ENCODE peak calls at places on chromosomes 1 and 21, in seven cellular contexts. F is brain microvascular endothelial cell, B is small intestine, S is prostate gland, V is psoas muscle, Z is hepatocyte, W is SJSA1. T is an unnamed sample.

GRCh38 chr1:218502383-218502782 is 157.2 kb downstream of the TGFB2 start:
- DNase-seq in V (no peak), S (no peak), Z (no peak), B (no peak), W (no peak), F (no peak), T (no peak)

GRCh38 chr1:237041795-237042466 is at the start of gene RYR2:
- DNase-seq in Z (peak), F (no peak), B (no peak), S (no peak), V (no peak), W (no peak), T (no peak)

GRCh38 chr1:40273547-40274166 is 15.6 kb downstream of the ZMPSTE24 start:
- DNase-seq in W (no peak), B (peak), V (no peak), F (no peak), Z (no peak), S (no peak), T (no peak)

GRCh38 chr1:22317231-22317919 is 134.3 kb upstream of the ZBTB40 start:
- DNase-seq in F (no peak), Z (peak), B (peak), V (no peak), W (no peak), S (no peak), T (no peak)

GRCh38 chr1:9289090-9289534 is 3.6 kb upstream of the SPSB1 start:
- DNase-seq in Z (peak), S (peak), F (peak), W (peak), V (peak), B (peak), T (no peak)

GRCh38 chr1:34970829-34971228 is 14.3 kb downstream of the TMEM35B start:
- DNase-seq in B (no peak), V (no peak), S (no peak), W (no peak), F (no peak), Z (no peak), T (no peak)

GRCh38 chr1:151001592-151001991 is 5.1 kb downstream of the MINDY1 start:
- DNase-seq in V (no peak), B (no peak), Z (no peak), S (no peak), F (no peak), W (no peak), T (no peak)

GRCh38 chr1:192108143-192108542 is 50.1 kb upstream of the RGS18 start:
- DNase-seq in Z (no peak), F (no peak), V (no peak), W (no peak), B (no peak), S (no peak), T (no peak)

GRCh38 chr1:12465126-12465525 is 152.9 kb downstream of the DHRS3 start:
- DNase-seq in V (no peak), Z (no peak), F (no peak), S (no peak), W (no peak), B (no peak), T (no peak)

GRCh38 chr1:38213720-38214367 is 167.3 kb upstream of the POU3F1 start:
- DNase-seq in S (no peak), F (no peak), Z (no peak), V (no peak), W (no peak), B (no peak), T (no peak)

GRCh38 chr1:1422465-1423244 is 1.6 kb upstream of the ANKRD65 start:
- DNase-seq in B (no peak), F (peak), V (no peak), S (no peak), Z (no peak), W (no peak), T (no peak)

GRCh38 chr1:204410764-204411450 is 710 bp downstream of the PPP1R15B start:
- DNase-seq in W (peak), S (peak), Z (peak), B (peak), F (peak), V (peak), T (peak)

GRCh38 chr21:42763578-42764442 is 110.4 kb downstream of the PDE9A start:
- DNase-seq in B (peak), F (no peak), W (no peak), Z (no peak), S (no peak), V (no peak), T (no peak)

GRCh38 chr1:1355376-1355775 is 3.0 kb downstream of the MXRA8 start:
- DNase-seq in S (no peak), V (peak), W (no peak), Z (peak), F (no peak), B (no peak), T (no peak)

GRCh38 chr1:67970088-67970487 is 80.3 kb downstream of the DIRAS3 start:
- DNase-seq in Z (no peak), W (peak), S (no peak), B (no peak), F (peak), V (no peak), T (no peak)

GRCh38 chr1:11245904-11246726 is 16.2 kb downstream of the MTOR start:
- DNase-seq in B (no peak), V (no peak), Z (no peak), W (no peak), S (peak), F (no peak), T (no peak)

GRCh38 chr1:3009021-3009420 is 12.2 kb upstream of the ACTRT2 start:
- DNase-seq in F (no peak), S (no peak), W (no peak), V (no peak), B (no peak), Z (no peak), T (no peak)

GRCh38 chr21:26583737-26584136 is 10.7 kb upstream of the CYYR1 start:
- DNase-seq in B (no peak), F (no peak), S (no peak), V (no peak), W (no peak), Z (no peak), T (no peak)

GRCh38 chr1:217135569-217135915 is 412.3 kb upstream of the ESRRG start:
- DNase-seq in S (no peak), V (no peak), B (no peak), F (no peak), Z (no peak), W (no peak), T (no peak)

GRCh38 chr1:61287014-61287413 is 204.7 kb downstream of the NFIA start:
- DNase-seq in S (no peak), B (no peak), V (no peak), W (no peak), F (peak), Z (no peak), T (no peak)

GRCh38 chr1:215497516-215497915 is 69.6 kb upstream of the KCTD3 start:
- DNase-seq in B (no peak), Z (no peak), W (no peak), S (no peak), F (no peak), V (no peak), T (no peak)

GRCh38 chr1:37476460-37477197 is 2.2 kb downstream of the ZC3H12A start:
- DNase-seq in S (no peak), B (peak), F (peak), Z (peak), W (peak), V (peak), T (peak)

GRCh38 chr1:204461331-204462228 is 33.0 kb downstream of the PIK3C2B start:
- DNase-seq in F (no peak), B (no peak), Z (no peak), V (no peak), W (no peak), S (no peak), T (no peak)

GRCh38 chr1:61388586-61388985 is 306.2 kb downstream of the NFIA start:
- DNase-seq in F (peak), S (no peak), W (peak), B (no peak), V (no peak), Z (no peak), T (no peak)

GRCh38 chr21:30463713-30464112 is 16.5 kb downstream of the KRTAP19-1 start:
- DNase-seq in S (no peak), F (no peak), B (no peak), W (no peak), Z (peak), V (no peak), T (no peak)

GRCh38 chr1:244046907-244047738 is 4.0 kb upstream of the ZBTB18 start:
- DNase-seq in V (no peak), S (no peak), F (peak), B (peak), W (peak), Z (no peak), T (no peak)

GRCh38 chr1:32201011-32201855 is 838 bp downstream of the CCDC28B start:
- DNase-seq in B (peak), W (peak), S (peak), V (peak), Z (peak), F (peak), T (peak)

GRCh38 chr1:205074513-205074912 is 9.7 kb downstream of the TMEM81 start:
- DNase-seq in Z (no peak), F (no peak), S (no peak), V (no peak), B (no peak), W (no peak), T (no peak)

GRCh38 chr21:41425954-41426655 is at the start of gene MX1:
- DNase-seq in V (peak), F (peak), W (peak), Z (peak), S (peak), B (peak), T (no peak)

GRCh38 chr21:33070921-33071877 is 1.3 kb downstream of the OLIG1 start:
- DNase-seq in Z (no peak), W (no peak), B (no peak), V (no peak), F (no peak), S (no peak), T (no peak)

GRCh38 chr1:156754219-156754618 is 2.7 kb upstream of the HDGF start:
- DNase-seq in W (no peak), S (no peak), B (no peak), V (no peak), F (no peak), Z (no peak), T (no peak)
- H3K27ac ChIP-seq in W (no peak), S (no peak), B (no peak), V (peak), F (no peak), Z (no peak), T (no peak)

DNA sequence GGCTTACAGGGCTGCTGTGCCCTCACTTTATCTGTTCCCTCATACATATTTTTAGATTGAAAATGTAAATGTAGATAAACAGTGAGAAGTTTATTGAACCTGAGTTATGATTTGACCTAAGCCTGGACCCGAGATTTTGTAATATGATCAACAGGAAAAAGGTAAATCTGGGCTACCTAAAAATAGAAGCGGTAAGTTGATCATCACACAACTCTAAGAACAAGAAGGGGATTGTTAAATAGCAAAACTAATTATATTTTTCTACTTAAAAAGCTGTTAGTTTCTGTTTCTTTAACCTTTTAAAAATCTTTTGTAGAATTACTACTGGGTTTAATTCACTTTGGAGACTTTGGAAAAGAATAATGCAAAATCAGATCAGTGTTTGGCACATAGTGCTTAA is 35.6 kb downstream of the CAMTA1 start:
- DNase-seq in Z (no peak), S (no peak), V (no peak), B (no peak), W (no peak), F (no peak), T (no peak)
- H3K27ac ChIP-seq in Z (no peak), S (no peak), V (peak), B (peak), W (no peak), F (no peak), T (no peak)

GRCh38 chr1:203282720-203283542 is 22.4 kb upstream of the BTG2 start:
- DNase-seq in W (no peak), F (no peak), V (no peak), S (no peak), B (peak), Z (peak), T (no peak)
- H3K27ac ChIP-seq in W (no peak), F (no peak), V (peak), S (peak), B (peak), Z (peak), T (peak)

DNA sequence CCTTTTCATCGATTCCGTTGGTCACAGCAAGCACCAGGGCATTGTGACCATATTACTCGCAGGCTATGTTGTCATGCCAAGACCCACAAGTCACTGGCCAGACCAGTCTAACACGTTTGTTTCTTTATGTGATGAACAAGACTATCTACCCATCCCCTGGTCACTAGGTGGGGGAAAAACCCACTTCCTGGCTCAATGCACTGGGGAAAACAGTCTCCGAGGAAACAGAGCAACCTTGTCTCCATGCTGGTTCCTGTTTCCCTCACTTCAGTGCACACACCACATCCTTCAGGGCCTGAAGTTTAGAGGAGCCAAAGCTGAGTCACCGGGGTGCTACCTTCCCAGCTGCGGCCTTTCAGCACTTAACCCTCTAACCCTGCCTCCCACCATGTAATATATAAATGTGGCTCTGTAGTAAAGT is 20.9 kb downstream of the ERICH3 start:
- DNase-seq in F (peak), S (no peak), V (no peak), B (no peak), Z (peak), W (peak), T (no peak)
- H3K27ac ChIP-seq in F (no peak), S (no peak), V (no peak), B (no peak), Z (no peak), W (peak), T (no peak)

GRCh38 chr21:28442085-28442484 is 550.6 kb downstream of the LTN1 start:
- DNase-seq in F (no peak), B (no peak), V (no peak), W (no peak), Z (no peak), S (no peak), T (no peak)
- H3K27ac ChIP-seq in F (peak), B (no peak), V (no peak), W (no peak), Z (no peak), S (no peak), T (no peak)

GRCh38 chr1:116852910-116853309 is 56.8 kb upstream of the PTGFRN start:
- DNase-seq in S (no peak), W (no peak), B (no peak), F (peak), V (no peak), Z (peak), T (no peak)

GRCh38 chr1:116847688-116848531 is 61.8 kb upstream of the PTGFRN start:
- DNase-seq in S (no peak), V (peak), F (peak), B (no peak), W (no peak), Z (no peak), T (no peak)

GRCh38 chr1:116847175-116847574 is 62.5 kb upstream of the PTGFRN start:
- DNase-seq in B (no peak), Z (no peak), S (no peak), W (no peak), F (no peak), V (no peak), T (no peak)

GRCh38 chr1:116852367-116852766 is 57.3 kb upstream of the PTGFRN start:
- DNase-seq in W (no peak), B (no peak), F (no peak), Z (no peak), V (no peak), S (no peak), T (no peak)

GRCh38 chr1:116850436-116850835 is 59.3 kb upstream of the PTGFRN start:
- DNase-seq in W (no peak), S (no peak), F (peak), Z (no peak), V (no peak), B (no peak), T (no peak)
- H3K27ac ChIP-seq in W (no peak), S (no peak), F (peak), Z (no peak), V (no peak), B (no peak), T (no peak)

GRCh38 chr1:21045351-21045750 is 131.3 kb downstream of the EIF4G3 start:
- DNase-seq in S (no peak), Z (no peak), B (no peak), W (no peak), V (no peak), F (no peak), T (no peak)
- H3K27ac ChIP-seq in S (no peak), Z (no peak), B (no peak), W (no peak), V (no peak), F (no peak), T (no peak)

T was measured in substantia nigra.